ENCODE peak calls at places on chromosomes 2 and 18, in six cellular contexts. One of them, this sample, is unnamed.

GRCh38 chr2:209648714-209649113 is 122.9 kb upstream of the UNC80 start:
- DNase-seq in K562: no peak
- DNase-seq in transverse colon: no peak
- DNase-seq in GM12878: no peak
- DNase-seq in sigmoid colon: no peak
- DNase-seq in stomach: no peak
- DNase-seq in this sample: no peak

GRCh38 chr2:83081835-83082522 is 1377.1 kb downstream of the SUCLG1 start:
- DNase-seq in K562: peak; percentile 49
- DNase-seq in transverse colon: no peak
- DNase-seq in GM12878: no peak
- DNase-seq in sigmoid colon: no peak
- DNase-seq in stomach: no peak
- DNase-seq in this sample: no peak

GRCh38 chr2:234003972-234004617 is 46.4 kb upstream of the SPP2 start:
- DNase-seq in K562: peak; percentile 0
- DNase-seq in transverse colon: no peak
- DNase-seq in GM12878: no peak
- DNase-seq in sigmoid colon: no peak
- DNase-seq in stomach: no peak
- DNase-seq in this sample: peak; percentile 34

GRCh38 chr2:121519732-121520640 is 10.7 kb upstream of the RNU4ATAC start:
- DNase-seq in K562: no peak
- DNase-seq in transverse colon: no peak
- DNase-seq in GM12878: no peak
- DNase-seq in sigmoid colon: no peak
- DNase-seq in stomach: no peak
- DNase-seq in this sample: no peak

GRCh38 chr2:220270506-220271070 is 643.2 kb downstream of the SLC4A3 start:
- DNase-seq in K562: no peak
- DNase-seq in transverse colon: no peak
- DNase-seq in GM12878: no peak
- DNase-seq in sigmoid colon: no peak
- DNase-seq in stomach: no peak
- DNase-seq in this sample: no peak

GRCh38 chr2:191571163-191571769 is 106.7 kb upstream of the NABP1 start:
- DNase-seq in K562: peak; percentile 73
- DNase-seq in transverse colon: no peak
- DNase-seq in GM12878: no peak
- DNase-seq in sigmoid colon: no peak
- DNase-seq in stomach: no peak
- DNase-seq in this sample: peak; percentile 21

GRCh38 chr2:226873051-226873620 is 37.3 kb downstream of the RHBDD1 start:
- DNase-seq in K562: peak; percentile 13
- DNase-seq in transverse colon: no peak
- DNase-seq in GM12878: no peak
- DNase-seq in sigmoid colon: no peak
- DNase-seq in stomach: no peak
- DNase-seq in this sample: no peak

GRCh38 chr2:121046335-121046734 is 238.7 kb downstream of the TFCP2L1 start:
- DNase-seq in K562: no peak
- DNase-seq in transverse colon: no peak
- DNase-seq in GM12878: no peak
- DNase-seq in sigmoid colon: no peak
- DNase-seq in stomach: no peak
- DNase-seq in this sample: no peak

GRCh38 chr2:63692002-63692606 is 103.3 kb downstream of the MDH1 start:
- DNase-seq in K562: peak; percentile 32
- DNase-seq in transverse colon: no peak
- DNase-seq in GM12878: no peak
- DNase-seq in sigmoid colon: no peak
- DNase-seq in stomach: no peak
- DNase-seq in this sample: no peak

GRCh38 chr2:44286884-44287638 is 11.8 kb downstream of the SLC3A1 start:
- DNase-seq in K562: no peak
- DNase-seq in transverse colon: no peak
- DNase-seq in GM12878: no peak
- DNase-seq in sigmoid colon: no peak
- DNase-seq in stomach: peak; percentile 61
- DNase-seq in this sample: no peak

GRCh38 chr2:176132397-176133086 is 3.0 kb downstream of the HOXD8 start:
- DNase-seq in K562: peak; percentile 19
- DNase-seq in transverse colon: no peak
- DNase-seq in GM12878: no peak
- DNase-seq in sigmoid colon: peak; percentile 46
- DNase-seq in stomach: no peak
- DNase-seq in this sample: no peak

GRCh38 chr2:178512491-178512890 is 32.2 kb downstream of the PLEKHA3 start:
- DNase-seq in K562: no peak
- DNase-seq in transverse colon: no peak
- DNase-seq in GM12878: no peak
- DNase-seq in sigmoid colon: no peak
- DNase-seq in stomach: no peak
- DNase-seq in this sample: no peak

GRCh38 chr2:137659616-137660015 is 304.7 kb upstream of the HNMT start:
- DNase-seq in K562: no peak
- DNase-seq in transverse colon: peak; percentile 23
- DNase-seq in GM12878: no peak
- DNase-seq in sigmoid colon: no peak
- DNase-seq in stomach: no peak
- DNase-seq in this sample: no peak

GRCh38 chr2:63041592-63041991 is 9.0 kb upstream of the OTX1 start:
- DNase-seq in K562: peak; percentile 43
- DNase-seq in transverse colon: no peak
- DNase-seq in GM12878: no peak
- DNase-seq in sigmoid colon: no peak
- DNase-seq in stomach: no peak
- DNase-seq in this sample: no peak

GRCh38 chr2:238370482-238371372 is 50.4 kb downstream of the TRAF3IP1 start:
- DNase-seq in K562: peak; percentile 78
- DNase-seq in transverse colon: peak; percentile 67
- DNase-seq in GM12878: no peak
- DNase-seq in sigmoid colon: peak; percentile 78
- DNase-seq in stomach: peak; percentile 67
- DNase-seq in this sample: no peak

GRCh38 chr18:24917767-24918166 is 434.2 kb downstream of the ZNF521 start:
- DNase-seq in K562: no peak
- DNase-seq in transverse colon: no peak
- DNase-seq in GM12878: no peak
- DNase-seq in sigmoid colon: no peak
- DNase-seq in stomach: no peak
- DNase-seq in this sample: peak; percentile 57

GRCh38 chr18:67243799-67244587 is 272.5 kb downstream of the DSEL start:
- DNase-seq in K562: no peak
- DNase-seq in transverse colon: no peak
- DNase-seq in GM12878: no peak
- DNase-seq in sigmoid colon: no peak
- DNase-seq in stomach: no peak
- DNase-seq in this sample: no peak

GRCh38 chr2:156434461-156435291 is 1.5 kb upstream of the GPD2 start:
- DNase-seq in K562: no peak
- DNase-seq in transverse colon: no peak
- DNase-seq in GM12878: no peak
- DNase-seq in sigmoid colon: no peak
- DNase-seq in stomach: no peak
- DNase-seq in this sample: no peak

GRCh38 chr2:156437272-156437671 is 1.1 kb downstream of the GPD2 start:
- DNase-seq in K562: peak; percentile 31
- DNase-seq in transverse colon: peak; percentile 30
- DNase-seq in GM12878: no peak
- DNase-seq in sigmoid colon: peak; percentile 79
- DNase-seq in stomach: peak; percentile 28
- DNase-seq in this sample: no peak

GRCh38 chr2:156435725-156436476 is at the start of gene GPD2:
- DNase-seq in K562: peak; percentile 81
- DNase-seq in transverse colon: peak; percentile 92
- DNase-seq in GM12878: no peak
- DNase-seq in sigmoid colon: peak; percentile 95
- DNase-seq in stomach: peak; percentile 92
- DNase-seq in this sample: peak; percentile 97

GRCh38 chr2:156436477-156437085 is 402 bp downstream of the GPD2 start:
- DNase-seq in K562: peak; percentile 63
- DNase-seq in transverse colon: peak; percentile 42
- DNase-seq in GM12878: no peak
- DNase-seq in sigmoid colon: no peak
- DNase-seq in stomach: peak; percentile 44
- DNase-seq in this sample: no peak

GRCh38 chr2:156435392-156435724 is 821 bp upstream of the GPD2 start:
- DNase-seq in K562: no peak
- DNase-seq in transverse colon: no peak
- DNase-seq in GM12878: no peak
- DNase-seq in sigmoid colon: no peak
- DNase-seq in stomach: no peak
- DNase-seq in this sample: no peak
- TF ChIP-seq EP300 in K562: no peak
- TF ChIP-seq EP300 in transverse colon: no peak
- TF ChIP-seq EP300 in GM12878: no peak
- TF ChIP-seq EP300 in sigmoid colon: no peak
- TF ChIP-seq EP300 in stomach: no peak
- TF ChIP-seq EP300 in this sample: no peak

DNA sequence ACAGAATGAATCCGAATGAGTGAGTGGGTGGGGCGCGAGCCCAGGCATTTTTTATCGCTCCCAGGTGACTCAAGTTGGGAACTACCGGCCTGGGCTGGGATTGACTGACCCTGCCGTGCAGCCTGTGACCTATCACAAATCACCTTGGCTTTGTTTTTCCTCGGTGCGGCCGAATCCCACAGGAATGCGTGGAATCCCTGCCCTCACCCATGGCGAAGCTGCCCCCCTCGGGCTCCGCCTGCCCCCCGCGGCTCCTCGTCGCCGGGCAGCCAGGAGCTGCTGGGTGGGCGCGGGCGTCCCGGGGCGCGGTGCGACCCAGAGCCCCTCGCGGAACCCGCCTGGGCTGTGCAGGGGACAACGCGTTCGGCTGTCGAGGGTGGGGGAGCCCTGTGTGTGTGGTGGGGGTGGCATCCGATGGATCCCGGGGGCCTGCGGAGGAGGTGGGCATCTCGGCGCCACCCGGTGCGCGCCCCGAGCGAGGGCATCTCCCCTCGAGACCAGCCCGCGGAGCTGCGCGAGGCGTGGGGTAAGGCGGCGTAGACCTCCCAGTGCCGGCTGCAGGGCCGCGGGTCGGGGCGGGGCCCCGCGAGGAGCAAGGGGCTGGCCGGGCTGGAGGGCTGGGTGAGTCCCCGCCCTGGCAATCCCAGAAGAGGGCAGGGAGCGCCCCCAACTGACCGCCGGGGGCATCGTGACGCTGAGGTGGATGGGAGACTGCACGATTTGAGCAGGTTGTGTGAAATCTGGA is 16.5 kb downstream of the B3GNT7 start:
- DNase-seq in K562: no peak
- DNase-seq in transverse colon: peak; percentile 94
- DNase-seq in GM12878: no peak
- DNase-seq in sigmoid colon: peak; percentile 94
- DNase-seq in stomach: peak; percentile 87
- DNase-seq in this sample: no peak
- TF ChIP-seq POLR2AphosphoS5 in K562: no peak
- TF ChIP-seq POLR2AphosphoS5 in transverse colon: no peak
- TF ChIP-seq POLR2AphosphoS5 in GM12878: no peak
- TF ChIP-seq POLR2AphosphoS5 in sigmoid colon: no peak
- TF ChIP-seq POLR2AphosphoS5 in stomach: no peak
- TF ChIP-seq POLR2AphosphoS5 in this sample: no peak

DNA sequence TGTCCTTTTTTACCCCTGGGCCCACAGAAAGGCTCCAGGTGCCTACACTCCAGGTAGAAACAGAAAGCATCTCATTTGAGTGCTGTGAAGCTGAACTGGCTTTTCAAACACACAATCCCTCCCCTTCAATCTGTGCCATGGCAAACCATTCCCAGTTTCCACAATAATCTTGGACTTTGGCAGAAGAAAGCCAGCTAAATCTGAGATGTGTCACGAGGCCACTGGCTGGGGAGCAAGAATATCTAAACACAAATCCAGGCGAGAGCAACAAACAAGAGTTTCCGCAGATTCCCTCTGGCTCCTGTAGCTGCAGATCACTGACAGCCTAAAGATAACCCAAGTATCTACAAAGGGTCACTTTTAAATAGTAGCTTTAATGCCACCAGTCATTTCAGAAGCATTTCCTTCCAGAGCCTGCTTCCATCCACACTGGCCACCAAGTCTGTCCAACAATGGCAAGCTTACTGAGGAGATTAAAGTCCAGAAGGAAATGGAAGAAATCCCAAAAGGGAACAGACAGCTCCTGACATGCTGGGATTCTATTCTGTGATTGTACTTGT is 86.9 kb downstream of the ACVR1 start:
- DNase-seq in K562: peak; percentile 11
- DNase-seq in transverse colon: no peak
- DNase-seq in GM12878: no peak
- DNase-seq in sigmoid colon: peak; percentile 68
- DNase-seq in stomach: no peak
- DNase-seq in this sample: no peak
- H3K4me1 ChIP-seq in K562: peaks cover 22% of the 10 kb centered on the region
- H3K4me1 ChIP-seq in transverse colon: peaks cover 20% of the 10 kb centered on the region
- H3K4me1 ChIP-seq in GM12878: no peaks in the 10 kb centered on the region
- H3K4me1 ChIP-seq in sigmoid colon: no peaks in the 10 kb centered on the region
- H3K4me1 ChIP-seq in stomach: peaks cover 41% of the 10 kb centered on the region
- H3K4me1 ChIP-seq in this sample: peaks cover 85% of the 10 kb centered on the region

GRCh38 chr18:31204833-31205232 is 42.2 kb upstream of the DSC1 start:
- DNase-seq in K562: no peak
- DNase-seq in transverse colon: peak; percentile 32
- DNase-seq in GM12878: no peak
- DNase-seq in sigmoid colon: no peak
- DNase-seq in stomach: no peak
- DNase-seq in this sample: no peak

GRCh38 chr18:31209041-31209440 is 46.4 kb upstream of the DSC1 start:
- DNase-seq in K562: no peak
- DNase-seq in transverse colon: no peak
- DNase-seq in GM12878: no peak
- DNase-seq in sigmoid colon: no peak
- DNase-seq in stomach: no peak
- DNase-seq in this sample: no peak

GRCh38 chr18:31206064-31206463 is 43.4 kb upstream of the DSC1 start:
- DNase-seq in K562: no peak
- DNase-seq in transverse colon: no peak
- DNase-seq in GM12878: no peak
- DNase-seq in sigmoid colon: no peak
- DNase-seq in stomach: no peak
- DNase-seq in this sample: no peak

GRCh38 chr18:31205273-31205672 is 42.6 kb upstream of the DSC1 start:
- DNase-seq in K562: no peak
- DNase-seq in transverse colon: no peak
- DNase-seq in GM12878: no peak
- DNase-seq in sigmoid colon: no peak
- DNase-seq in stomach: no peak
- DNase-seq in this sample: no peak

DNA sequence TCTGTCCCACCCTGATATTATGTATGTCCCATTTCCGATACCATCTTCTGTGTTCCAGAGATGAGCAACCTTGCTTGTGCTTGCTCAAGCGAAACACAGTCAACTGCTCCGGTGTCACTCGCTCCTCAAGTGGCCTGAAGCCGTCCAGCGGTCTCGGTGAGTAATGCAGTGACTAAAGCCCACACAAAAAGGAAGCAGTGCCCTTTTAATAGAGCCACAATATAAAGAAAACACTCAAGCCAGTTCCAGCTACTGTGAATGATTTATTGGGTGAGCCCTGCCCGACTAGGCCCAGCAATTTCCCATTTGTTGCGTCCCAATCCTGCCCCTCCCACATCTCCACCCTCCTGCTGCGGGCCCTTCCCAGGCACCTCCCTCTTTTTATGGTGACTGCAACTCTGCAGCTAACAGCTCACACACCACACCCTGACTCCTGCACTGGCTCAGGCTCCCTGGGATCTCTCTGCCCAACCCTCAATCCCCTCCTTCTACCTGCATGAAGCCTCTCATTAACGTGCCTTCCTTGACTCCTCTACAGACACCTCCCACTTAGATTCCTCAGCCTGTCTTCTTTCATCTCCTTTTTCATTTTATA is 44.2 kb upstream of the DSC1 start:
- DNase-seq in K562: peak; percentile 79
- DNase-seq in transverse colon: peak; percentile 91
- DNase-seq in GM12878: peak; percentile 47
- DNase-seq in sigmoid colon: no peak
- DNase-seq in stomach: peak; percentile 81
- DNase-seq in this sample: no peak
- TF ChIP-seq EP300 in K562: no peak
- TF ChIP-seq EP300 in transverse colon: no peak
- TF ChIP-seq EP300 in GM12878: no peak
- TF ChIP-seq EP300 in sigmoid colon: no peak
- TF ChIP-seq EP300 in stomach: no peak
- TF ChIP-seq EP300 in this sample: no peak